ENCODE peak calls at places on chromosomes 7 and 10, in ten cellular contexts. One of them, this sample, is unnamed.

GRCh38 chr7:130420943-130421578 is 19.8 kb downstream of the CEP41 start:
- DNase-seq in astrocyte of the spinal cord: peak; percentile 39
- DNase-seq in mesenteric fat pad: no peak
- DNase-seq in BJ: no peak
- DNase-seq in stimulated activated naive CD8-positive, alpha-beta T cell treated with anti-CD3 and anti-CD28 coated beads, Interleukin-15, Interleukin-2, amounts not matched to agents 100 U/mL and 50 U/mL, for 24 hours: no peak
- DNase-seq in activated naive CD8-positive, alpha-beta T cell treated with anti-CD3 and anti-CD28 coated beads for 36 hours: no peak
- DNase-seq in GM12865: no peak
- DNase-seq in NCI-H1105: no peak
- DNase-seq in stimulated activated CD4-positive, alpha-beta T cell treated with anti-CD3 and anti-CD28 coated beads, Interleukin-4, amount 100 ng/mL, for 48 hours: no peak
- DNase-seq in GM20000: no peak
- DNase-seq in this sample: no peak

GRCh38 chr7:45173596-45174327 is 16.2 kb downstream of the RAMP3 start:
- DNase-seq in GM20000: no peak
- DNase-seq in astrocyte of the spinal cord: no peak
- DNase-seq in BJ: no peak
- DNase-seq in GM12865: no peak
- DNase-seq in stimulated activated CD4-positive, alpha-beta T cell treated with anti-CD3 and anti-CD28 coated beads, Interleukin-4, amount 100 ng/mL, for 48 hours: no peak
- DNase-seq in NCI-H1105: no peak
- DNase-seq in mesenteric fat pad: peak; percentile 77
- DNase-seq in activated naive CD8-positive, alpha-beta T cell treated with anti-CD3 and anti-CD28 coated beads for 36 hours: no peak
- DNase-seq in stimulated activated naive CD8-positive, alpha-beta T cell treated with anti-CD3 and anti-CD28 coated beads, Interleukin-15, Interleukin-2, amounts not matched to agents 100 U/mL and 50 U/mL, for 24 hours: no peak
- DNase-seq in this sample: no peak

GRCh38 chr7:5797716-5798115 is 16.3 kb upstream of the RNF216 start:
- DNase-seq in mesenteric fat pad: no peak
- DNase-seq in BJ: no peak
- DNase-seq in astrocyte of the spinal cord: no peak
- DNase-seq in GM20000: no peak
- DNase-seq in NCI-H1105: no peak
- DNase-seq in stimulated activated CD4-positive, alpha-beta T cell treated with anti-CD3 and anti-CD28 coated beads, Interleukin-4, amount 100 ng/mL, for 48 hours: no peak
- DNase-seq in GM12865: no peak
- DNase-seq in activated naive CD8-positive, alpha-beta T cell treated with anti-CD3 and anti-CD28 coated beads for 36 hours: no peak
- DNase-seq in stimulated activated naive CD8-positive, alpha-beta T cell treated with anti-CD3 and anti-CD28 coated beads, Interleukin-15, Interleukin-2, amounts not matched to agents 100 U/mL and 50 U/mL, for 24 hours: no peak
- DNase-seq in this sample: no peak

GRCh38 chr7:139725077-139725476 is 52.7 kb downstream of the HIPK2 start:
- DNase-seq in stimulated activated CD4-positive, alpha-beta T cell treated with anti-CD3 and anti-CD28 coated beads, Interleukin-4, amount 100 ng/mL, for 48 hours: no peak
- DNase-seq in activated naive CD8-positive, alpha-beta T cell treated with anti-CD3 and anti-CD28 coated beads for 36 hours: no peak
- DNase-seq in mesenteric fat pad: no peak
- DNase-seq in GM12865: peak; percentile 89
- DNase-seq in stimulated activated naive CD8-positive, alpha-beta T cell treated with anti-CD3 and anti-CD28 coated beads, Interleukin-15, Interleukin-2, amounts not matched to agents 100 U/mL and 50 U/mL, for 24 hours: no peak
- DNase-seq in GM20000: peak; percentile 39
- DNase-seq in astrocyte of the spinal cord: peak; percentile 90
- DNase-seq in NCI-H1105: peak; percentile 26
- DNase-seq in BJ: peak; percentile 30
- DNase-seq in this sample: no peak

GRCh38 chr10:60384708-60385398 is 4.8 kb downstream of the ANK3 start:
- DNase-seq in stimulated activated CD4-positive, alpha-beta T cell treated with anti-CD3 and anti-CD28 coated beads, Interleukin-4, amount 100 ng/mL, for 48 hours: no peak
- DNase-seq in GM20000: no peak
- DNase-seq in activated naive CD8-positive, alpha-beta T cell treated with anti-CD3 and anti-CD28 coated beads for 36 hours: no peak
- DNase-seq in mesenteric fat pad: no peak
- DNase-seq in stimulated activated naive CD8-positive, alpha-beta T cell treated with anti-CD3 and anti-CD28 coated beads, Interleukin-15, Interleukin-2, amounts not matched to agents 100 U/mL and 50 U/mL, for 24 hours: no peak
- DNase-seq in NCI-H1105: no peak
- DNase-seq in astrocyte of the spinal cord: peak; percentile 95
- DNase-seq in GM12865: no peak
- DNase-seq in BJ: peak; percentile 94
- DNase-seq in this sample: peak; percentile 45

GRCh38 chr7:132607656-132608055 is 31.4 kb upstream of the PLXNA4 start:
- DNase-seq in mesenteric fat pad: no peak
- DNase-seq in astrocyte of the spinal cord: no peak
- DNase-seq in activated naive CD8-positive, alpha-beta T cell treated with anti-CD3 and anti-CD28 coated beads for 36 hours: no peak
- DNase-seq in stimulated activated CD4-positive, alpha-beta T cell treated with anti-CD3 and anti-CD28 coated beads, Interleukin-4, amount 100 ng/mL, for 48 hours: no peak
- DNase-seq in NCI-H1105: no peak
- DNase-seq in GM12865: no peak
- DNase-seq in stimulated activated naive CD8-positive, alpha-beta T cell treated with anti-CD3 and anti-CD28 coated beads, Interleukin-15, Interleukin-2, amounts not matched to agents 100 U/mL and 50 U/mL, for 24 hours: no peak
- DNase-seq in BJ: no peak
- DNase-seq in GM20000: no peak
- DNase-seq in this sample: no peak

GRCh38 chr10:19488592-19489280 is 327.5 kb upstream of the PLXDC2 start:
- DNase-seq in activated naive CD8-positive, alpha-beta T cell treated with anti-CD3 and anti-CD28 coated beads for 36 hours: peak; percentile 28
- DNase-seq in astrocyte of the spinal cord: peak; percentile 8
- DNase-seq in stimulated activated CD4-positive, alpha-beta T cell treated with anti-CD3 and anti-CD28 coated beads, Interleukin-4, amount 100 ng/mL, for 48 hours: no peak
- DNase-seq in BJ: no peak
- DNase-seq in GM12865: no peak
- DNase-seq in stimulated activated naive CD8-positive, alpha-beta T cell treated with anti-CD3 and anti-CD28 coated beads, Interleukin-15, Interleukin-2, amounts not matched to agents 100 U/mL and 50 U/mL, for 24 hours: peak; percentile 17
- DNase-seq in GM20000: no peak
- DNase-seq in NCI-H1105: no peak
- DNase-seq in mesenteric fat pad: no peak
- DNase-seq in this sample: no peak

GRCh38 chr10:116687633-116688032 is 54.7 kb downstream of the HSPA12A start:
- DNase-seq in BJ: no peak
- DNase-seq in stimulated activated naive CD8-positive, alpha-beta T cell treated with anti-CD3 and anti-CD28 coated beads, Interleukin-15, Interleukin-2, amounts not matched to agents 100 U/mL and 50 U/mL, for 24 hours: no peak
- DNase-seq in NCI-H1105: no peak
- DNase-seq in activated naive CD8-positive, alpha-beta T cell treated with anti-CD3 and anti-CD28 coated beads for 36 hours: no peak
- DNase-seq in stimulated activated CD4-positive, alpha-beta T cell treated with anti-CD3 and anti-CD28 coated beads, Interleukin-4, amount 100 ng/mL, for 48 hours: no peak
- DNase-seq in GM20000: no peak
- DNase-seq in GM12865: no peak
- DNase-seq in astrocyte of the spinal cord: no peak
- DNase-seq in mesenteric fat pad: peak; percentile 37
- DNase-seq in this sample: no peak

GRCh38 chr10:50421026-50421719 is 169.9 kb upstream of the ASAH2 start:
- DNase-seq in activated naive CD8-positive, alpha-beta T cell treated with anti-CD3 and anti-CD28 coated beads for 36 hours: peak; percentile 26
- DNase-seq in BJ: no peak
- DNase-seq in GM20000: peak; percentile 61
- DNase-seq in mesenteric fat pad: no peak
- DNase-seq in stimulated activated naive CD8-positive, alpha-beta T cell treated with anti-CD3 and anti-CD28 coated beads, Interleukin-15, Interleukin-2, amounts not matched to agents 100 U/mL and 50 U/mL, for 24 hours: peak; percentile 28
- DNase-seq in NCI-H1105: no peak
- DNase-seq in astrocyte of the spinal cord: no peak
- DNase-seq in GM12865: peak; percentile 87
- DNase-seq in stimulated activated CD4-positive, alpha-beta T cell treated with anti-CD3 and anti-CD28 coated beads, Interleukin-4, amount 100 ng/mL, for 48 hours: no peak
- DNase-seq in this sample: peak; percentile 55

GRCh38 chr7:79453558-79454324 is at the start of gene MAGI2:
- DNase-seq in GM20000: no peak
- DNase-seq in GM12865: no peak
- DNase-seq in BJ: peak; percentile 56
- DNase-seq in activated naive CD8-positive, alpha-beta T cell treated with anti-CD3 and anti-CD28 coated beads for 36 hours: peak; percentile 25
- DNase-seq in NCI-H1105: no peak
- DNase-seq in mesenteric fat pad: peak; percentile 92
- DNase-seq in stimulated activated CD4-positive, alpha-beta T cell treated with anti-CD3 and anti-CD28 coated beads, Interleukin-4, amount 100 ng/mL, for 48 hours: peak; percentile 4
- DNase-seq in stimulated activated naive CD8-positive, alpha-beta T cell treated with anti-CD3 and anti-CD28 coated beads, Interleukin-15, Interleukin-2, amounts not matched to agents 100 U/mL and 50 U/mL, for 24 hours: peak; percentile 16
- DNase-seq in astrocyte of the spinal cord: peak; percentile 83
- DNase-seq in this sample: peak; percentile 80

GRCh38 chr10:128846927-128847326 is 620.1 kb upstream of the MGMT start:
- DNase-seq in stimulated activated CD4-positive, alpha-beta T cell treated with anti-CD3 and anti-CD28 coated beads, Interleukin-4, amount 100 ng/mL, for 48 hours: no peak
- DNase-seq in mesenteric fat pad: no peak
- DNase-seq in stimulated activated naive CD8-positive, alpha-beta T cell treated with anti-CD3 and anti-CD28 coated beads, Interleukin-15, Interleukin-2, amounts not matched to agents 100 U/mL and 50 U/mL, for 24 hours: no peak
- DNase-seq in GM12865: no peak
- DNase-seq in astrocyte of the spinal cord: no peak
- DNase-seq in BJ: no peak
- DNase-seq in activated naive CD8-positive, alpha-beta T cell treated with anti-CD3 and anti-CD28 coated beads for 36 hours: no peak
- DNase-seq in GM20000: no peak
- DNase-seq in NCI-H1105: no peak
- DNase-seq in this sample: no peak

GRCh38 chr10:113301342-113301984 is 251.4 kb upstream of the HABP2 start:
- DNase-seq in stimulated activated CD4-positive, alpha-beta T cell treated with anti-CD3 and anti-CD28 coated beads, Interleukin-4, amount 100 ng/mL, for 48 hours: no peak
- DNase-seq in GM20000: no peak
- DNase-seq in activated naive CD8-positive, alpha-beta T cell treated with anti-CD3 and anti-CD28 coated beads for 36 hours: no peak
- DNase-seq in astrocyte of the spinal cord: no peak
- DNase-seq in mesenteric fat pad: no peak
- DNase-seq in NCI-H1105: no peak
- DNase-seq in BJ: no peak
- DNase-seq in GM12865: no peak
- DNase-seq in stimulated activated naive CD8-positive, alpha-beta T cell treated with anti-CD3 and anti-CD28 coated beads, Interleukin-15, Interleukin-2, amounts not matched to agents 100 U/mL and 50 U/mL, for 24 hours: no peak
- DNase-seq in this sample: no peak

GRCh38 chr7:23000597-23001360 is 13.2 kb downstream of the HYCC1 start:
- DNase-seq in stimulated activated CD4-positive, alpha-beta T cell treated with anti-CD3 and anti-CD28 coated beads, Interleukin-4, amount 100 ng/mL, for 48 hours: no peak
- DNase-seq in BJ: no peak
- DNase-seq in astrocyte of the spinal cord: no peak
- DNase-seq in mesenteric fat pad: no peak
- DNase-seq in stimulated activated naive CD8-positive, alpha-beta T cell treated with anti-CD3 and anti-CD28 coated beads, Interleukin-15, Interleukin-2, amounts not matched to agents 100 U/mL and 50 U/mL, for 24 hours: no peak
- DNase-seq in NCI-H1105: no peak
- DNase-seq in GM12865: no peak
- DNase-seq in GM20000: no peak
- DNase-seq in activated naive CD8-positive, alpha-beta T cell treated with anti-CD3 and anti-CD28 coated beads for 36 hours: no peak
- DNase-seq in this sample: no peak

GRCh38 chr10:70596110-70596798 is 6.3 kb downstream of the PRF1 start:
- DNase-seq in stimulated activated CD4-positive, alpha-beta T cell treated with anti-CD3 and anti-CD28 coated beads, Interleukin-4, amount 100 ng/mL, for 48 hours: no peak
- DNase-seq in mesenteric fat pad: peak; percentile 79
- DNase-seq in stimulated activated naive CD8-positive, alpha-beta T cell treated with anti-CD3 and anti-CD28 coated beads, Interleukin-15, Interleukin-2, amounts not matched to agents 100 U/mL and 50 U/mL, for 24 hours: peak; percentile 24
- DNase-seq in GM12865: no peak
- DNase-seq in astrocyte of the spinal cord: no peak
- DNase-seq in BJ: no peak
- DNase-seq in NCI-H1105: no peak
- DNase-seq in GM20000: no peak
- DNase-seq in activated naive CD8-positive, alpha-beta T cell treated with anti-CD3 and anti-CD28 coated beads for 36 hours: no peak
- DNase-seq in this sample: no peak

GRCh38 chr10:131870831-131871672 is 29.8 kb upstream of the PPP2R2D start:
- DNase-seq in NCI-H1105: no peak
- DNase-seq in BJ: no peak
- DNase-seq in stimulated activated naive CD8-positive, alpha-beta T cell treated with anti-CD3 and anti-CD28 coated beads, Interleukin-15, Interleukin-2, amounts not matched to agents 100 U/mL and 50 U/mL, for 24 hours: no peak
- DNase-seq in activated naive CD8-positive, alpha-beta T cell treated with anti-CD3 and anti-CD28 coated beads for 36 hours: no peak
- DNase-seq in stimulated activated CD4-positive, alpha-beta T cell treated with anti-CD3 and anti-CD28 coated beads, Interleukin-4, amount 100 ng/mL, for 48 hours: no peak
- DNase-seq in GM20000: no peak
- DNase-seq in GM12865: no peak
- DNase-seq in astrocyte of the spinal cord: no peak
- DNase-seq in mesenteric fat pad: no peak
- DNase-seq in this sample: peak; percentile 10

GRCh38 chr10:48343871-48344598 is 37.6 kb downstream of the MAPK8 start:
- DNase-seq in NCI-H1105: no peak
- DNase-seq in activated naive CD8-positive, alpha-beta T cell treated with anti-CD3 and anti-CD28 coated beads for 36 hours: no peak
- DNase-seq in astrocyte of the spinal cord: no peak
- DNase-seq in GM12865: no peak
- DNase-seq in mesenteric fat pad: no peak
- DNase-seq in stimulated activated CD4-positive, alpha-beta T cell treated with anti-CD3 and anti-CD28 coated beads, Interleukin-4, amount 100 ng/mL, for 48 hours: no peak
- DNase-seq in GM20000: no peak
- DNase-seq in stimulated activated naive CD8-positive, alpha-beta T cell treated with anti-CD3 and anti-CD28 coated beads, Interleukin-15, Interleukin-2, amounts not matched to agents 100 U/mL and 50 U/mL, for 24 hours: no peak
- DNase-seq in BJ: no peak
- DNase-seq in this sample: no peak

GRCh38 chr10:63264852-63265617 is 131.9 kb downstream of the NRBF2 start:
- DNase-seq in stimulated activated CD4-positive, alpha-beta T cell treated with anti-CD3 and anti-CD28 coated beads, Interleukin-4, amount 100 ng/mL, for 48 hours: no peak
- DNase-seq in GM20000: peak; percentile 15
- DNase-seq in astrocyte of the spinal cord: peak; percentile 72
- DNase-seq in activated naive CD8-positive, alpha-beta T cell treated with anti-CD3 and anti-CD28 coated beads for 36 hours: peak; percentile 27
- DNase-seq in GM12865: peak; percentile 75
- DNase-seq in NCI-H1105: no peak
- DNase-seq in BJ: no peak
- DNase-seq in stimulated activated naive CD8-positive, alpha-beta T cell treated with anti-CD3 and anti-CD28 coated beads, Interleukin-15, Interleukin-2, amounts not matched to agents 100 U/mL and 50 U/mL, for 24 hours: peak; percentile 39
- DNase-seq in mesenteric fat pad: no peak
- DNase-seq in this sample: peak; percentile 67

GRCh38 chr10:118908487-118909280 is 120.8 kb upstream of the NANOS1 start:
- DNase-seq in stimulated activated CD4-positive, alpha-beta T cell treated with anti-CD3 and anti-CD28 coated beads, Interleukin-4, amount 100 ng/mL, for 48 hours: no peak
- DNase-seq in GM12865: no peak
- DNase-seq in GM20000: no peak
- DNase-seq in astrocyte of the spinal cord: no peak
- DNase-seq in NCI-H1105: no peak
- DNase-seq in BJ: no peak
- DNase-seq in mesenteric fat pad: no peak
- DNase-seq in activated naive CD8-positive, alpha-beta T cell treated with anti-CD3 and anti-CD28 coated beads for 36 hours: no peak
- DNase-seq in stimulated activated naive CD8-positive, alpha-beta T cell treated with anti-CD3 and anti-CD28 coated beads, Interleukin-15, Interleukin-2, amounts not matched to agents 100 U/mL and 50 U/mL, for 24 hours: no peak
- DNase-seq in this sample: no peak

GRCh38 chr7:128415217-128415785 is 5.5 kb upstream of the IMPDH1 start:
- DNase-seq in activated naive CD8-positive, alpha-beta T cell treated with anti-CD3 and anti-CD28 coated beads for 36 hours: no peak
- DNase-seq in mesenteric fat pad: no peak
- DNase-seq in GM12865: no peak
- DNase-seq in astrocyte of the spinal cord: no peak
- DNase-seq in BJ: no peak
- DNase-seq in NCI-H1105: no peak
- DNase-seq in GM20000: no peak
- DNase-seq in stimulated activated CD4-positive, alpha-beta T cell treated with anti-CD3 and anti-CD28 coated beads, Interleukin-4, amount 100 ng/mL, for 48 hours: no peak
- DNase-seq in stimulated activated naive CD8-positive, alpha-beta T cell treated with anti-CD3 and anti-CD28 coated beads, Interleukin-15, Interleukin-2, amounts not matched to agents 100 U/mL and 50 U/mL, for 24 hours: no peak
- DNase-seq in this sample: no peak

GRCh38 chr10:49505589-49505988 is 33.3 kb downstream of the ERCC6 start:
- DNase-seq in stimulated activated naive CD8-positive, alpha-beta T cell treated with anti-CD3 and anti-CD28 coated beads, Interleukin-15, Interleukin-2, amounts not matched to agents 100 U/mL and 50 U/mL, for 24 hours: no peak
- DNase-seq in astrocyte of the spinal cord: no peak
- DNase-seq in mesenteric fat pad: no peak
- DNase-seq in stimulated activated CD4-positive, alpha-beta T cell treated with anti-CD3 and anti-CD28 coated beads, Interleukin-4, amount 100 ng/mL, for 48 hours: no peak
- DNase-seq in GM12865: no peak
- DNase-seq in activated naive CD8-positive, alpha-beta T cell treated with anti-CD3 and anti-CD28 coated beads for 36 hours: no peak
- DNase-seq in GM20000: no peak
- DNase-seq in BJ: no peak
- DNase-seq in NCI-H1105: no peak
- DNase-seq in this sample: no peak

GRCh38 chr7:157757776-157758467 is 421.1 kb downstream of the DNAJB6 start:
- DNase-seq in activated naive CD8-positive, alpha-beta T cell treated with anti-CD3 and anti-CD28 coated beads for 36 hours: no peak
- DNase-seq in astrocyte of the spinal cord: no peak
- DNase-seq in stimulated activated naive CD8-positive, alpha-beta T cell treated with anti-CD3 and anti-CD28 coated beads, Interleukin-15, Interleukin-2, amounts not matched to agents 100 U/mL and 50 U/mL, for 24 hours: no peak
- DNase-seq in stimulated activated CD4-positive, alpha-beta T cell treated with anti-CD3 and anti-CD28 coated beads, Interleukin-4, amount 100 ng/mL, for 48 hours: no peak
- DNase-seq in GM12865: no peak
- DNase-seq in mesenteric fat pad: no peak
- DNase-seq in BJ: no peak
- DNase-seq in GM20000: no peak
- DNase-seq in NCI-H1105: no peak
- DNase-seq in this sample: no peak

GRCh38 chr7:131654668-131655326 is 98.4 kb upstream of the PODXL start:
- DNase-seq in GM20000: peak; percentile 85
- DNase-seq in astrocyte of the spinal cord: peak; percentile 67
- DNase-seq in BJ: no peak
- DNase-seq in NCI-H1105: peak; percentile 69
- DNase-seq in mesenteric fat pad: peak; percentile 93
- DNase-seq in GM12865: peak; percentile 78
- DNase-seq in stimulated activated CD4-positive, alpha-beta T cell treated with anti-CD3 and anti-CD28 coated beads, Interleukin-4, amount 100 ng/mL, for 48 hours: peak; percentile 89
- DNase-seq in activated naive CD8-positive, alpha-beta T cell treated with anti-CD3 and anti-CD28 coated beads for 36 hours: peak; percentile 81
- DNase-seq in stimulated activated naive CD8-positive, alpha-beta T cell treated with anti-CD3 and anti-CD28 coated beads, Interleukin-15, Interleukin-2, amounts not matched to agents 100 U/mL and 50 U/mL, for 24 hours: peak; percentile 90
- DNase-seq in this sample: peak; percentile 36

GRCh38 chr7:65381742-65382141 is 8.1 kb downstream of the ZNF92 start:
- DNase-seq in BJ: no peak
- DNase-seq in mesenteric fat pad: no peak
- DNase-seq in activated naive CD8-positive, alpha-beta T cell treated with anti-CD3 and anti-CD28 coated beads for 36 hours: no peak
- DNase-seq in stimulated activated naive CD8-positive, alpha-beta T cell treated with anti-CD3 and anti-CD28 coated beads, Interleukin-15, Interleukin-2, amounts not matched to agents 100 U/mL and 50 U/mL, for 24 hours: no peak
- DNase-seq in NCI-H1105: no peak
- DNase-seq in GM12865: no peak
- DNase-seq in stimulated activated CD4-positive, alpha-beta T cell treated with anti-CD3 and anti-CD28 coated beads, Interleukin-4, amount 100 ng/mL, for 48 hours: no peak
- DNase-seq in GM20000: no peak
- DNase-seq in astrocyte of the spinal cord: no peak
- DNase-seq in this sample: no peak

GRCh38 chr7:44158873-44159631 is 17.9 kb upstream of the MYL7 start:
- DNase-seq in NCI-H1105: no peak
- DNase-seq in GM12865: no peak
- DNase-seq in activated naive CD8-positive, alpha-beta T cell treated with anti-CD3 and anti-CD28 coated beads for 36 hours: no peak
- DNase-seq in stimulated activated naive CD8-positive, alpha-beta T cell treated with anti-CD3 and anti-CD28 coated beads, Interleukin-15, Interleukin-2, amounts not matched to agents 100 U/mL and 50 U/mL, for 24 hours: no peak
- DNase-seq in BJ: no peak
- DNase-seq in GM20000: no peak
- DNase-seq in stimulated activated CD4-positive, alpha-beta T cell treated with anti-CD3 and anti-CD28 coated beads, Interleukin-4, amount 100 ng/mL, for 48 hours: no peak
- DNase-seq in astrocyte of the spinal cord: no peak
- DNase-seq in mesenteric fat pad: peak; percentile 74
- DNase-seq in this sample: no peak

GRCh38 chr7:142785841-142786250 is 15.1 kb downstream of the PRSS2 start:
- DNase-seq in BJ: no peak
- DNase-seq in activated naive CD8-positive, alpha-beta T cell treated with anti-CD3 and anti-CD28 coated beads for 36 hours: peak; percentile 73
- DNase-seq in GM12865: no peak
- DNase-seq in astrocyte of the spinal cord: no peak
- DNase-seq in GM20000: no peak
- DNase-seq in stimulated activated naive CD8-positive, alpha-beta T cell treated with anti-CD3 and anti-CD28 coated beads, Interleukin-15, Interleukin-2, amounts not matched to agents 100 U/mL and 50 U/mL, for 24 hours: peak; percentile 74
- DNase-seq in NCI-H1105: no peak
- DNase-seq in mesenteric fat pad: no peak
- DNase-seq in stimulated activated CD4-positive, alpha-beta T cell treated with anti-CD3 and anti-CD28 coated beads, Interleukin-4, amount 100 ng/mL, for 48 hours: peak; percentile 55
- DNase-seq in this sample: no peak

GRCh38 chr10:122126763-122127659 is 138.0 kb downstream of the TACC2 start:
- DNase-seq in stimulated activated CD4-positive, alpha-beta T cell treated with anti-CD3 and anti-CD28 coated beads, Interleukin-4, amount 100 ng/mL, for 48 hours: no peak
- DNase-seq in mesenteric fat pad: no peak
- DNase-seq in NCI-H1105: no peak
- DNase-seq in GM12865: no peak
- DNase-seq in BJ: peak; percentile 71
- DNase-seq in GM20000: no peak
- DNase-seq in astrocyte of the spinal cord: peak; percentile 94
- DNase-seq in stimulated activated naive CD8-positive, alpha-beta T cell treated with anti-CD3 and anti-CD28 coated beads, Interleukin-15, Interleukin-2, amounts not matched to agents 100 U/mL and 50 U/mL, for 24 hours: no peak
- DNase-seq in activated naive CD8-positive, alpha-beta T cell treated with anti-CD3 and anti-CD28 coated beads for 36 hours: no peak
- DNase-seq in this sample: peak; percentile 60

This sample was measured in Caki2.